ENCODE peak calls at places on chromosomes 4 and X, in eight cellular contexts. R is AG08395; F is mesenteric fat pad; M is neural progenitor cell; A is islet precursor cell; N is GM10248; E is activated naive CD4-positive, alpha-beta T cell; D is SJSA1. Q is an unnamed sample.

GRCh38 chrX:19563746-19564145 is 48.4 kb upstream of the MAP3K15 start:
- DNase-seq in R (no peak), M (no peak), F (no peak), N (no peak), E (no peak), D (no peak), A (no peak), Q (no peak)

GRCh38 chrX:37347420-37347819 is 1.7 kb upstream of the PRRG1 start:
- DNase-seq in F (no peak), A (peak; percentile 55), M (peak; percentile 5), E (no peak), D (no peak), N (no peak), R (peak; percentile 17), Q (no peak)

GRCh38 chrX:125132274-125132673 is 187.4 kb upstream of the TEX13C start:
- DNase-seq in A (no peak), F (no peak), M (peak; percentile 29), R (no peak), E (no peak), N (peak; percentile 6), D (no peak), Q (no peak)

GRCh38 chr4:10183462-10183861 is 66.9 kb upstream of the WDR1 start:
- DNase-seq in R (no peak), E (no peak), N (no peak), A (no peak), M (no peak), F (no peak), D (no peak), Q (no peak)

GRCh38 chrX:28189011-28189410 is 207.8 kb upstream of the DCAF8L1 start:
- DNase-seq in D (no peak), F (no peak), N (no peak), A (no peak), R (no peak), M (no peak), E (no peak), Q (peak; percentile 3)

GRCh38 chr4:142222127-142222526 is 585.7 kb downstream of the IL15 start:
- DNase-seq in D (no peak), A (no peak), F (no peak), N (no peak), M (no peak), E (no peak), R (no peak), Q (no peak)

GRCh38 chr4:66357316-66357715 is 687.0 kb upstream of the EPHA5 start:
- DNase-seq in M (no peak), F (no peak), E (no peak), A (no peak), R (no peak), D (peak; percentile 45), N (no peak), Q (no peak)

GRCh38 chr4:38330321-38330720 is 333.7 kb upstream of the KLF3 start:
- DNase-seq in D (no peak), M (no peak), F (no peak), A (no peak), R (no peak), N (no peak), E (no peak), Q (no peak)

GRCh38 chrX:97326456-97326855 is 442.7 kb downstream of the RPA4 start:
- DNase-seq in A (no peak), M (no peak), F (no peak), D (no peak), N (peak; percentile 37), R (no peak), E (no peak), Q (no peak)

GRCh38 chr4:158624889-158625478 is 46.7 kb downstream of the C4orf46 start:
- DNase-seq in N (peak; percentile 24), M (peak; percentile 75), A (no peak), R (peak; percentile 32), F (no peak), D (no peak), E (no peak), Q (peak; percentile 29)

GRCh38 chr4:16360694-16361262 is 134.5 kb upstream of the TAPT1 start:
- DNase-seq in M (no peak), R (no peak), E (no peak), A (no peak), N (no peak), F (no peak), D (no peak), Q (no peak)

GRCh38 chrX:136880003-136880451 is 498 bp downstream of the RBMX start:
- DNase-seq in R (peak; percentile 10), D (no peak), F (no peak), M (peak; percentile 32), N (no peak), A (peak; percentile 57), E (peak; percentile 28), Q (no peak)

GRCh38 chr4:175947117-175947722 is 118.4 kb upstream of the WDR17 start:
- DNase-seq in N (no peak), R (peak; percentile 24), F (no peak), D (no peak), M (peak; percentile 6), E (no peak), A (no peak), Q (peak; percentile 3)

GRCh38 chr4:183935355-183936005 is 30.4 kb downstream of the STOX2 start:
- DNase-seq in E (no peak), F (no peak), N (no peak), A (no peak), D (no peak), M (no peak), R (no peak), Q (no peak)

GRCh38 chr4:84878090-84878489 is 88.4 kb downstream of the WDFY3 start:
- DNase-seq in E (no peak), A (no peak), D (peak; percentile 52), N (no peak), R (peak; percentile 85), F (no peak), M (no peak), Q (no peak)

GRCh38 chr4:26022346-26022891 is 108.4 kb downstream of the SMIM20 start:
- DNase-seq in M (no peak), E (no peak), R (peak; percentile 40), A (peak; percentile 46), D (peak; percentile 38), F (no peak), N (no peak), Q (peak; percentile 82)

GRCh38 chrX:9604908-9605306 is 140.0 kb downstream of the TBL1X start:
- DNase-seq in N (no peak), R (no peak), A (no peak), F (no peak), D (no peak), E (no peak), M (no peak), Q (no peak)

GRCh38 chr4:73750730-73751129 is 10.4 kb downstream of the CXCL8 start:
- DNase-seq in D (no peak), R (no peak), A (no peak), E (no peak), N (no peak), F (no peak), M (no peak), Q (no peak)

GRCh38 chr4:16337936-16338335 is 111.7 kb upstream of the TAPT1 start:
- DNase-seq in R (no peak), N (no peak), D (no peak), A (no peak), M (no peak), F (no peak), E (no peak), Q (no peak)

GRCh38 chr4:182678590-182678989 is 238.6 kb downstream of the DCTD start:
- DNase-seq in M (no peak), D (no peak), F (no peak), N (no peak), E (no peak), R (no peak), A (no peak), Q (no peak)

GRCh38 chrX:154607370-154607769 is 11.7 kb downstream of the CTAG1B start:
- DNase-seq in A (no peak), M (no peak), F (no peak), R (no peak), N (no peak), D (no peak), E (no peak), Q (no peak)

GRCh38 chrX:71618303-71618721 is at the start of gene CXCR3:
- DNase-seq in E (no peak), M (no peak), A (no peak), D (no peak), R (no peak), N (peak; percentile 57), F (no peak), Q (no peak)

GRCh38 chrX:7077241-7077909 is 70.1 kb upstream of the STS start:
- DNase-seq in M (no peak), A (no peak), R (no peak), F (no peak), N (no peak), E (no peak), D (no peak), Q (no peak)

GRCh38 chrX:32408389-32408788 is 803.0 kb downstream of the DMD start:
- DNase-seq in M (no peak), E (no peak), D (no peak), N (no peak), R (no peak), F (no peak), A (no peak), Q (no peak)

GRCh38 chr4:138910201-138910913 is 105.2 kb upstream of the NOCT start:
- DNase-seq in A (no peak), E (no peak), M (no peak), D (no peak), N (no peak), R (no peak), F (no peak), Q (no peak)

GRCh38 chr4:56530269-56531148 is 24.9 kb downstream of the ARL9 start:
- DNase-seq in R (peak; percentile 91), D (peak; percentile 93), F (peak; percentile 95), E (peak; percentile 78), A (peak; percentile 96), M (peak; percentile 94), N (peak; percentile 83), Q (peak; percentile 32)

GRCh38 chr4:132108784-132109183 is 1040.3 kb upstream of the PCDH10 start:
- DNase-seq in R (peak; percentile 11), N (no peak), F (no peak), D (no peak), E (no peak), A (no peak), M (no peak), Q (no peak)

GRCh38 chr4:107006218-107006617 is 29.9 kb downstream of the DKK2 start:
- DNase-seq in N (peak; percentile 10), M (no peak), F (no peak), D (no peak), A (no peak), R (no peak), E (no peak), Q (no peak)

GRCh38 chrX:9746148-9746880 is 19.3 kb downstream of the GPR143 start:
- DNase-seq in R (peak; percentile 21), M (peak; percentile 15), D (no peak), E (no peak), N (no peak), F (no peak), A (no peak), Q (no peak)